ENCODE peak calls at places on chromosomes 2 and 18, in six cellular contexts. One of them, this sample, is unnamed. For H3K9me3 and H3K27me3, the result is how much of the 10 kb centered on the place peaks cover.

GRCh38 chr2:208025814-208026184 is 472 bp upstream of the PLEKHM3 start:
- DNase-seq in NT2/D1: no peak
- DNase-seq in HCT116: no peak
- DNase-seq in IMR-90: no peak
- DNase-seq in neural progenitor cell: peak
- DNase-seq in adipocyte: no peak
- DNase-seq in this sample: peak

GRCh38 chr2:156400704-156401678 is 35.2 kb upstream of the GPD2 start:
- DNase-seq in neural progenitor cell: peak
- DNase-seq in adipocyte: peak
- DNase-seq in HCT116: peak
- DNase-seq in NT2/D1: peak
- DNase-seq in IMR-90: peak
- DNase-seq in this sample: peak

GRCh38 chr2:127504552-127505460 is 21.5 kb downstream of the IWS1 start:
- DNase-seq in IMR-90: peak
- DNase-seq in neural progenitor cell: no peak
- DNase-seq in adipocyte: peak
- DNase-seq in HCT116: no peak
- DNase-seq in NT2/D1: no peak
- DNase-seq in this sample: no peak

GRCh38 chr18:44035554-44035953 is 645.1 kb upstream of the SETBP1 start:
- DNase-seq in IMR-90: no peak
- DNase-seq in neural progenitor cell: no peak
- DNase-seq in adipocyte: peak
- DNase-seq in NT2/D1: no peak
- DNase-seq in HCT116: no peak
- DNase-seq in this sample: no peak

GRCh38 chr18:78889250-78889649 is 90.4 kb upstream of the SALL3 start:
- DNase-seq in HCT116: no peak
- DNase-seq in neural progenitor cell: no peak
- DNase-seq in IMR-90: no peak
- DNase-seq in NT2/D1: no peak
- DNase-seq in adipocyte: no peak
- DNase-seq in this sample: no peak

GRCh38 chr2:26588576-26588975 is 52.6 kb downstream of the CIB4 start:
- DNase-seq in NT2/D1: no peak
- DNase-seq in adipocyte: no peak
- DNase-seq in IMR-90: no peak
- DNase-seq in neural progenitor cell: no peak
- DNase-seq in HCT116: no peak
- DNase-seq in this sample: no peak

GRCh38 chr2:16099326-16099725 is 159.0 kb downstream of the MYCN start:
- DNase-seq in adipocyte: no peak
- DNase-seq in neural progenitor cell: no peak
- DNase-seq in IMR-90: no peak
- DNase-seq in NT2/D1: no peak
- DNase-seq in HCT116: no peak
- DNase-seq in this sample: no peak

GRCh38 chr2:1227289-1227900 is 185.9 kb upstream of the TPO start:
- DNase-seq in adipocyte: no peak
- DNase-seq in HCT116: no peak
- DNase-seq in IMR-90: no peak
- DNase-seq in NT2/D1: no peak
- DNase-seq in neural progenitor cell: no peak
- DNase-seq in this sample: no peak

GRCh38 chr2:218043701-218044109 is 25.3 kb upstream of the RUFY4 start:
- DNase-seq in IMR-90: no peak
- DNase-seq in adipocyte: no peak
- DNase-seq in neural progenitor cell: no peak
- DNase-seq in HCT116: no peak
- DNase-seq in NT2/D1: no peak
- DNase-seq in this sample: no peak

GRCh38 chr2:10012963-10013461 is 30.3 kb upstream of the KLF11 start:
- DNase-seq in neural progenitor cell: no peak
- DNase-seq in HCT116: peak
- DNase-seq in NT2/D1: no peak
- DNase-seq in IMR-90: no peak
- DNase-seq in adipocyte: no peak
- DNase-seq in this sample: no peak

GRCh38 chr2:241616168-241617125 is 20.5 kb downstream of the THAP4 start:
- DNase-seq in adipocyte: no peak
- DNase-seq in HCT116: no peak
- DNase-seq in neural progenitor cell: no peak
- DNase-seq in IMR-90: no peak
- DNase-seq in NT2/D1: no peak
- DNase-seq in this sample: no peak

GRCh38 chr2:190359896-190360376 is 16.5 kb downstream of the INPP1 start:
- DNase-seq in NT2/D1: no peak
- DNase-seq in IMR-90: peak
- DNase-seq in adipocyte: peak
- DNase-seq in HCT116: no peak
- DNase-seq in neural progenitor cell: peak
- DNase-seq in this sample: peak

GRCh38 chr18:65091737-65092329 is 659.0 kb upstream of the CDH7 start:
- DNase-seq in adipocyte: peak
- DNase-seq in HCT116: no peak
- DNase-seq in IMR-90: peak
- DNase-seq in neural progenitor cell: peak
- DNase-seq in NT2/D1: peak
- DNase-seq in this sample: no peak

GRCh38 chr2:28423856-28424605 is 31.4 kb downstream of the FOSL2 start:
- DNase-seq in adipocyte: no peak
- DNase-seq in IMR-90: peak
- DNase-seq in NT2/D1: no peak
- DNase-seq in HCT116: no peak
- DNase-seq in neural progenitor cell: no peak
- DNase-seq in this sample: no peak

GRCh38 chr2:216761119-216761518 is 65.8 kb upstream of the IGFBP5 start:
- DNase-seq in NT2/D1: no peak
- DNase-seq in neural progenitor cell: no peak
- DNase-seq in IMR-90: no peak
- DNase-seq in adipocyte: no peak
- DNase-seq in HCT116: no peak
- DNase-seq in this sample: no peak

GRCh38 chr18:5424903-5425302 is 118.9 kb downstream of the EPB41L3 start:
- DNase-seq in neural progenitor cell: peak
- DNase-seq in NT2/D1: no peak
- DNase-seq in HCT116: no peak
- DNase-seq in IMR-90: peak
- DNase-seq in adipocyte: peak
- DNase-seq in this sample: no peak

GRCh38 chr2:197810490-197810889 is 6.1 kb downstream of the PLCL1 start:
- DNase-seq in adipocyte: no peak
- DNase-seq in IMR-90: no peak
- DNase-seq in NT2/D1: no peak
- DNase-seq in HCT116: no peak
- DNase-seq in neural progenitor cell: no peak
- DNase-seq in this sample: no peak

GRCh38 chr2:181741756-181742155 is 61.4 kb upstream of the NEUROD1 start:
- DNase-seq in HCT116: no peak
- DNase-seq in IMR-90: peak
- DNase-seq in neural progenitor cell: no peak
- DNase-seq in NT2/D1: no peak
- DNase-seq in adipocyte: peak
- DNase-seq in this sample: no peak

GRCh38 chr2:187917535-187917934 is 363.3 kb upstream of the TFPI start:
- DNase-seq in HCT116: no peak
- DNase-seq in adipocyte: peak
- DNase-seq in IMR-90: peak
- DNase-seq in NT2/D1: no peak
- DNase-seq in neural progenitor cell: peak
- DNase-seq in this sample: no peak

GRCh38 chr2:118661184-118661583 is 186.3 kb downstream of the EN1 start:
- DNase-seq in IMR-90: no peak
- DNase-seq in NT2/D1: no peak
- DNase-seq in HCT116: no peak
- DNase-seq in adipocyte: no peak
- DNase-seq in neural progenitor cell: no peak
- DNase-seq in this sample: peak

GRCh38 chr2:166092889-166093288 is 34.9 kb downstream of the SCN1A start:
- DNase-seq in IMR-90: peak
- DNase-seq in neural progenitor cell: no peak
- DNase-seq in NT2/D1: no peak
- DNase-seq in adipocyte: peak
- DNase-seq in HCT116: no peak
- DNase-seq in this sample: peak

GRCh38 chr2:1672738-1673137 is 71.6 kb downstream of the PXDN start:
- DNase-seq in adipocyte: no peak
- DNase-seq in HCT116: no peak
- DNase-seq in neural progenitor cell: no peak
- DNase-seq in NT2/D1: no peak
- DNase-seq in IMR-90: no peak
- DNase-seq in this sample: no peak

GRCh38 chr2:219881851-219882250 is 254.4 kb downstream of the SLC4A3 start:
- DNase-seq in adipocyte: no peak
- DNase-seq in HCT116: no peak
- DNase-seq in NT2/D1: no peak
- DNase-seq in IMR-90: no peak
- DNase-seq in neural progenitor cell: no peak
- DNase-seq in this sample: no peak

GRCh38 chr2:49351531-49351930 is 197.2 kb upstream of the FSHR start:
- DNase-seq in neural progenitor cell: no peak
- DNase-seq in adipocyte: no peak
- DNase-seq in HCT116: no peak
- DNase-seq in NT2/D1: no peak
- DNase-seq in IMR-90: no peak
- DNase-seq in this sample: no peak

GRCh38 chr2:10389596-10389995 is 58.5 kb downstream of the ODC1 start:
- DNase-seq in HCT116: no peak
- DNase-seq in neural progenitor cell: no peak
- DNase-seq in NT2/D1: no peak
- DNase-seq in adipocyte: peak
- DNase-seq in IMR-90: peak
- DNase-seq in this sample: no peak

GRCh38 chr18:75638597-75639467 is 211.3 kb upstream of the SMIM21 start:
- DNase-seq in neural progenitor cell: peak
- DNase-seq in NT2/D1: peak
- DNase-seq in adipocyte: no peak
- DNase-seq in IMR-90: peak
- DNase-seq in HCT116: no peak
- DNase-seq in this sample: no peak

GRCh38 chr18:2301316-2301715 is 270.0 kb downstream of the METTL4 start:
- DNase-seq in NT2/D1: no peak
- DNase-seq in adipocyte: no peak
- DNase-seq in IMR-90: no peak
- DNase-seq in HCT116: no peak
- DNase-seq in neural progenitor cell: no peak
- DNase-seq in this sample: no peak

GRCh38 chr2:73836141-73836943 is 7.6 kb downstream of the STAMBP start:
- DNase-seq in IMR-90: no peak
- DNase-seq in adipocyte: no peak
- DNase-seq in NT2/D1: no peak
- DNase-seq in neural progenitor cell: no peak
- DNase-seq in HCT116: no peak
- DNase-seq in this sample: no peak

GRCh38 chr2:105893011-105893995 is 148.6 kb downstream of the NCK2 start:
- DNase-seq in NT2/D1: no peak
- DNase-seq in adipocyte: peak
- DNase-seq in HCT116: no peak
- DNase-seq in IMR-90: no peak
- DNase-seq in neural progenitor cell: no peak
- DNase-seq in this sample: no peak

GRCh38 chr2:113823729-113824595 is 65.9 kb upstream of the ACTR3 start:
- DNase-seq in NT2/D1: no peak
- DNase-seq in HCT116: no peak
- DNase-seq in neural progenitor cell: no peak
- DNase-seq in adipocyte: no peak
- DNase-seq in IMR-90: no peak
- DNase-seq in this sample: no peak

GRCh38 chr2:113822087-113822805 is 65.8 kb upstream of the SLC35F5 start:
- DNase-seq in IMR-90: peak
- DNase-seq in NT2/D1: no peak
- DNase-seq in HCT116: no peak
- DNase-seq in neural progenitor cell: no peak
- DNase-seq in adipocyte: no peak
- DNase-seq in this sample: no peak

GRCh38 chr2:113818382-113818951 is 62.0 kb upstream of the SLC35F5 start:
- DNase-seq in NT2/D1: peak
- DNase-seq in IMR-90: peak
- DNase-seq in adipocyte: peak
- DNase-seq in neural progenitor cell: peak
- DNase-seq in HCT116: peak
- DNase-seq in this sample: peak
- H3K4me3 ChIP-seq in NT2/D1: no peak
- H3K4me3 ChIP-seq in IMR-90: peak
- H3K4me3 ChIP-seq in adipocyte: peak
- H3K4me3 ChIP-seq in neural progenitor cell: no peak
- H3K4me3 ChIP-seq in HCT116: peak
- H3K4me3 ChIP-seq in this sample: no peak

GRCh38 chr18:35253655-35254287 is 12.9 kb downstream of the ZNF397 start:
- DNase-seq in HCT116: no peak
- DNase-seq in NT2/D1: no peak
- DNase-seq in adipocyte: no peak
- DNase-seq in IMR-90: no peak
- DNase-seq in neural progenitor cell: no peak
- DNase-seq in this sample: no peak

GRCh38 chr18:35247412-35248249 is 6.8 kb downstream of the ZNF397 start:
- DNase-seq in adipocyte: no peak
- DNase-seq in IMR-90: no peak
- DNase-seq in HCT116: no peak
- DNase-seq in NT2/D1: no peak
- DNase-seq in neural progenitor cell: no peak
- DNase-seq in this sample: no peak

GRCh38 chr18:35248429-35248828 is 7.6 kb downstream of the ZNF397 start:
- DNase-seq in NT2/D1: no peak
- DNase-seq in HCT116: no peak
- DNase-seq in IMR-90: no peak
- DNase-seq in adipocyte: no peak
- DNase-seq in neural progenitor cell: no peak
- DNase-seq in this sample: no peak

GRCh38 chr18:35256947-35257346 is 16.1 kb downstream of the ZNF397 start:
- DNase-seq in NT2/D1: no peak
- DNase-seq in HCT116: no peak
- DNase-seq in adipocyte: no peak
- DNase-seq in IMR-90: no peak
- DNase-seq in neural progenitor cell: no peak
- DNase-seq in this sample: no peak

GRCh38 chr18:35252466-35252865 is 11.6 kb downstream of the ZNF397 start:
- DNase-seq in adipocyte: no peak
- DNase-seq in NT2/D1: no peak
- DNase-seq in neural progenitor cell: no peak
- DNase-seq in HCT116: no peak
- DNase-seq in IMR-90: no peak
- DNase-seq in this sample: no peak
- H3K9me3 ChIP-seq in adipocyte: half or more
- H3K9me3 ChIP-seq in NT2/D1: under half
- H3K9me3 ChIP-seq in neural progenitor cell: under half
- H3K9me3 ChIP-seq in HCT116: under half
- H3K9me3 ChIP-seq in IMR-90: under half
- H3K9me3 ChIP-seq in this sample: under half

GRCh38 chr2:102841107-102841840 is 79.4 kb downstream of the TMEM182 start:
- DNase-seq in neural progenitor cell: peak
- DNase-seq in IMR-90: peak
- DNase-seq in NT2/D1: peak
- DNase-seq in HCT116: peak
- DNase-seq in adipocyte: peak
- DNase-seq in this sample: peak
- H3K27me3 ChIP-seq in neural progenitor cell: under half
- H3K27me3 ChIP-seq in IMR-90: under half
- H3K27me3 ChIP-seq in NT2/D1: under half
- H3K27me3 ChIP-seq in HCT116: under half
- H3K27me3 ChIP-seq in adipocyte: under half
- H3K27me3 ChIP-seq in this sample: under half

GRCh38 chr2:240596080-240596460 is 9.5 kb downstream of the CAPN10 start:
- DNase-seq in HCT116: no peak
- DNase-seq in IMR-90: no peak
- DNase-seq in adipocyte: no peak
- DNase-seq in neural progenitor cell: no peak
- DNase-seq in NT2/D1: no peak
- DNase-seq in this sample: no peak
- H3K4me3 ChIP-seq in HCT116: no peak
- H3K4me3 ChIP-seq in IMR-90: no peak
- H3K4me3 ChIP-seq in adipocyte: no peak
- H3K4me3 ChIP-seq in neural progenitor cell: no peak
- H3K4me3 ChIP-seq in NT2/D1: no peak
- H3K4me3 ChIP-seq in this sample: no peak

This sample was measured in MG63.